ENCODE peak calls at places on chromosomes 3 and 15, in four cellular contexts. One of them, this sample, is unnamed.

GRCh38 chr15:38878946-38879345 is 314.3 kb upstream of the RASGRP1 start:
- DNase-seq in OCI-LY7: no peak
- DNase-seq in AG10803: no peak
- DNase-seq in HFF-Myc: no peak
- DNase-seq in this sample: no peak

GRCh38 chr15:66789029-66790025 is 87.3 kb downstream of the SMAD6 start:
- DNase-seq in OCI-LY7: peak
- DNase-seq in AG10803: peak
- DNase-seq in HFF-Myc: peak
- DNase-seq in this sample: no peak

GRCh38 chr15:101183226-101183925 is 68.5 kb downstream of the CHSY1 start:
- DNase-seq in OCI-LY7: no peak
- DNase-seq in AG10803: no peak
- DNase-seq in HFF-Myc: no peak
- DNase-seq in this sample: no peak

GRCh38 chr3:150528359-150528797 is 17.9 kb downstream of the SERP1 start:
- DNase-seq in OCI-LY7: peak
- DNase-seq in AG10803: peak
- DNase-seq in HFF-Myc: no peak
- DNase-seq in this sample: no peak

GRCh38 chr15:93223803-93224202 is 134.8 kb upstream of the RGMA start:
- DNase-seq in OCI-LY7: no peak
- DNase-seq in AG10803: no peak
- DNase-seq in HFF-Myc: no peak
- DNase-seq in this sample: no peak

GRCh38 chr3:172913911-172914730 is 163.6 kb downstream of the ECT2 start:
- DNase-seq in OCI-LY7: no peak
- DNase-seq in AG10803: no peak
- DNase-seq in HFF-Myc: no peak
- DNase-seq in this sample: no peak

GRCh38 chr15:97600190-97600589 is 360.3 kb upstream of the ARRDC4 start:
- DNase-seq in OCI-LY7: no peak
- DNase-seq in AG10803: no peak
- DNase-seq in HFF-Myc: no peak
- DNase-seq in this sample: no peak

GRCh38 chr15:52529289-52529929 is 729 bp upstream of the MYO5A start:
- DNase-seq in OCI-LY7: peak
- DNase-seq in AG10803: no peak
- DNase-seq in HFF-Myc: no peak
- DNase-seq in this sample: no peak

GRCh38 chr3:24013843-24014242 is 68.8 kb downstream of the NR1D2 start:
- DNase-seq in OCI-LY7: no peak
- DNase-seq in AG10803: no peak
- DNase-seq in HFF-Myc: no peak
- DNase-seq in this sample: no peak

GRCh38 chr15:58690703-58691102 is 58.8 kb downstream of the ADAM10 start:
- DNase-seq in OCI-LY7: peak
- DNase-seq in AG10803: no peak
- DNase-seq in HFF-Myc: no peak
- DNase-seq in this sample: no peak

GRCh38 chr3:157134620-157135191 is 25.2 kb downstream of the CCNL1 start:
- DNase-seq in OCI-LY7: no peak
- DNase-seq in AG10803: peak
- DNase-seq in HFF-Myc: no peak
- DNase-seq in this sample: no peak

GRCh38 chr15:67100808-67101581 is 35.6 kb downstream of the SMAD3 start:
- DNase-seq in OCI-LY7: peak
- DNase-seq in AG10803: no peak
- DNase-seq in HFF-Myc: no peak
- DNase-seq in this sample: no peak

GRCh38 chr15:81316267-81316666 is 7.7 kb downstream of the STARD5 start:
- DNase-seq in OCI-LY7: no peak
- DNase-seq in AG10803: no peak
- DNase-seq in HFF-Myc: no peak
- DNase-seq in this sample: no peak

GRCh38 chr3:13620776-13621365 is 71.9 kb downstream of the FBLN2 start:
- DNase-seq in OCI-LY7: no peak
- DNase-seq in AG10803: no peak
- DNase-seq in HFF-Myc: no peak
- DNase-seq in this sample: no peak

GRCh38 chr3:101182734-101183133 is 137.6 kb downstream of the IMPG2 start:
- DNase-seq in OCI-LY7: no peak
- DNase-seq in AG10803: peak
- DNase-seq in HFF-Myc: no peak
- DNase-seq in this sample: no peak

GRCh38 chr3:15778332-15778858 is 19.4 kb downstream of the ANKRD28 start:
- DNase-seq in OCI-LY7: no peak
- DNase-seq in AG10803: no peak
- DNase-seq in HFF-Myc: no peak
- DNase-seq in this sample: no peak

GRCh38 chr3:126348308-126348920 is 8.8 kb downstream of the KLF15 start:
- DNase-seq in OCI-LY7: no peak
- DNase-seq in AG10803: no peak
- DNase-seq in HFF-Myc: no peak
- DNase-seq in this sample: no peak

GRCh38 chr15:55899537-55899936 is 93.9 kb downstream of the NEDD4 start:
- DNase-seq in OCI-LY7: no peak
- DNase-seq in AG10803: no peak
- DNase-seq in HFF-Myc: no peak
- DNase-seq in this sample: no peak

GRCh38 chr3:48756640-48757039 is 39.6 kb upstream of the IP6K2 start:
- DNase-seq in OCI-LY7: no peak
- DNase-seq in AG10803: no peak
- DNase-seq in HFF-Myc: no peak
- DNase-seq in this sample: no peak
- H3K4me3 ChIP-seq in OCI-LY7: no peak
- H3K4me3 ChIP-seq in AG10803: no peak
- H3K4me3 ChIP-seq in HFF-Myc: no peak
- H3K4me3 ChIP-seq in this sample: no peak

GRCh38 chr3:194830978-194831377 is 145.3 kb downstream of the FAM43A start:
- DNase-seq in OCI-LY7: no peak
- DNase-seq in AG10803: no peak
- DNase-seq in HFF-Myc: no peak
- DNase-seq in this sample: no peak
- H3K4me3 ChIP-seq in OCI-LY7: no peak
- H3K4me3 ChIP-seq in AG10803: no peak
- H3K4me3 ChIP-seq in HFF-Myc: no peak
- H3K4me3 ChIP-seq in this sample: no peak

DNA sequence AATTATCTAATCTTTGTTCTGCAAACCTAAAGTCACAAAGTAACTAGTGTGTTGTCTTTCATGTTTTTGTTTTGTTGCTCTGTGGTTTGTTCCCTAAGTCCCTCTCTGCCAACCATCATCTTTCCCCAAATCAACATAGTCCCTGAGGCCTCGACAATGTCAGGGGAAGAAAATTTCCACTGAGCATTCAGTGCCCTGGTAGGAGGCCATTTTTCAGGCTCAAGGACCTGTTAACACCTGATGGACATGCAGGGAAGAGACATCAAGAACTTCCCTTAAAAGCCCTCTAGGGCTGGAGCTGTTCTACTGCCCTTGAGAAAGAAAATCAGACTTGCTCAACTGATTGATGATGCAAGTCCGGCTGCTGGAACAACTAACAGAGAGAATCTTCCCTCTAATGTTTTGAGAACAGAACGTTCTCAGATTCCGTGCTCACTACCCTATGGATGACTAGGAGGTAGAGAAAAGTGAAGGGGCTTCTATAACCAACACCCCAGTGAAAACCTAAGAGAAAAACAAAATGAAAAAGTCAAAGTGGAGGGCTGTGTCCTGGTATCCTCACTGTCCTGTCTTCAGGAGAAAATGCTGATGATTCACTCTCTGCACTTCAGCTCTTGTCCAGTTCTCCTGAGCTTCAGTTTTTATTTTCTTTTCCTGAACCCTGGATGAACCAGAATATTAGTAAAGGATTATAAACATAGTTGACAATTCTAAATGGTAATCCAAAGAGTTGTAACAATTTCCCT is 373.1 kb downstream of the FOXP1 start:
- DNase-seq in OCI-LY7: no peak
- DNase-seq in AG10803: peak
- DNase-seq in HFF-Myc: no peak
- DNase-seq in this sample: no peak
- H3K4me3 ChIP-seq in OCI-LY7: no peak
- H3K4me3 ChIP-seq in AG10803: no peak
- H3K4me3 ChIP-seq in HFF-Myc: no peak
- H3K4me3 ChIP-seq in this sample: no peak

GRCh38 chr15:63946524-63947065 is 99.7 kb downstream of the DAPK2 start:
- DNase-seq in OCI-LY7: no peak
- DNase-seq in AG10803: no peak
- DNase-seq in HFF-Myc: no peak
- DNase-seq in this sample: no peak

GRCh38 chr15:63948971-63949370 is 97.3 kb downstream of the DAPK2 start:
- DNase-seq in OCI-LY7: no peak
- DNase-seq in AG10803: no peak
- DNase-seq in HFF-Myc: no peak
- DNase-seq in this sample: no peak

GRCh38 chr15:63948436-63948835 is 97.8 kb downstream of the DAPK2 start:
- DNase-seq in OCI-LY7: no peak
- DNase-seq in AG10803: no peak
- DNase-seq in HFF-Myc: no peak
- DNase-seq in this sample: no peak

GRCh38 chr15:63945838-63946298 is 100.4 kb downstream of the DAPK2 start:
- DNase-seq in OCI-LY7: no peak
- DNase-seq in AG10803: no peak
- DNase-seq in HFF-Myc: no peak
- DNase-seq in this sample: no peak

GRCh38 chr15:63947228-63947627 is 99.1 kb downstream of the DAPK2 start:
- DNase-seq in OCI-LY7: no peak
- DNase-seq in AG10803: no peak
- DNase-seq in HFF-Myc: no peak
- DNase-seq in this sample: no peak
- H3K4me3 ChIP-seq in OCI-LY7: no peak
- H3K4me3 ChIP-seq in AG10803: no peak
- H3K4me3 ChIP-seq in HFF-Myc: no peak
- H3K4me3 ChIP-seq in this sample: no peak

GRCh38 chr15:43517354-43518072 is at the start of gene MAP1A:
- DNase-seq in OCI-LY7: peak
- DNase-seq in AG10803: peak
- DNase-seq in HFF-Myc: no peak
- DNase-seq in this sample: no peak

GRCh38 chr15:43516801-43517353 is 531 bp upstream of the MAP1A start:
- DNase-seq in OCI-LY7: no peak
- DNase-seq in AG10803: peak
- DNase-seq in HFF-Myc: no peak
- DNase-seq in this sample: no peak

GRCh38 chr15:43515731-43516130 is 1.7 kb upstream of the MAP1A start:
- DNase-seq in OCI-LY7: no peak
- DNase-seq in AG10803: no peak
- DNase-seq in HFF-Myc: no peak
- DNase-seq in this sample: no peak

GRCh38 chr15:43514241-43515057 is 3.0 kb upstream of the MAP1A start:
- DNase-seq in OCI-LY7: peak
- DNase-seq in AG10803: peak
- DNase-seq in HFF-Myc: no peak
- DNase-seq in this sample: no peak

DNA sequence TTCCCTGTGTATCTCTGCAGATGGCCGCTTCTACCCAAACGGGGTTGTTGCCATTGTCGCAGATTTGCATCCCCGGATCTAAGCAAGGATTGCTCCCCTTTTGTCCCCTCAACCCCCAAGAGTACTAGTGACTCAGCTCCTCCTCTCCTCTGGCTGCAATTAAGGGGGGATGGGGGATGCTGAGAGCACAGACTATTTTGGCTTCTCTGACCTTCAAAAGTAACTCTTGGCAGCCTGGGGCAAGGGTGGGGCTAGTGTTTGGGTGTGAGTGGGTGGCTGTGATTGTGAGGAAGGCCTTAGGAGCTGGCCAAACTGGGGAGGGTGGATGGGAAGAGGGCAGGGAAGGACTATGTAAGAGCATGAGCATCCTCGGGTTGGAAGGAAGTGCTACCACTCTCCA is 1.2 kb upstream of the MAP1A start:
- DNase-seq in OCI-LY7: no peak
- DNase-seq in AG10803: peak
- DNase-seq in HFF-Myc: no peak
- DNase-seq in this sample: no peak
- H3K4me3 ChIP-seq in OCI-LY7: no peak
- H3K4me3 ChIP-seq in AG10803: peak
- H3K4me3 ChIP-seq in HFF-Myc: no peak
- H3K4me3 ChIP-seq in this sample: no peak

GRCh38 chr15:62462721-62463120 is 297.6 kb upstream of the C2CD4B start:
- DNase-seq in OCI-LY7: no peak
- DNase-seq in AG10803: peak
- DNase-seq in HFF-Myc: no peak
- DNase-seq in this sample: no peak
- H3K4me3 ChIP-seq in OCI-LY7: no peak
- H3K4me3 ChIP-seq in AG10803: no peak
- H3K4me3 ChIP-seq in HFF-Myc: no peak
- H3K4me3 ChIP-seq in this sample: no peak

GRCh38 chr3:184811663-184811998 is 335 bp upstream of the VPS8 start:
- DNase-seq in OCI-LY7: no peak
- DNase-seq in AG10803: no peak
- DNase-seq in HFF-Myc: no peak
- DNase-seq in this sample: no peak
- H3K4me3 ChIP-seq in OCI-LY7: peak
- H3K4me3 ChIP-seq in AG10803: peak
- H3K4me3 ChIP-seq in HFF-Myc: peak
- H3K4me3 ChIP-seq in this sample: peak

DNA sequence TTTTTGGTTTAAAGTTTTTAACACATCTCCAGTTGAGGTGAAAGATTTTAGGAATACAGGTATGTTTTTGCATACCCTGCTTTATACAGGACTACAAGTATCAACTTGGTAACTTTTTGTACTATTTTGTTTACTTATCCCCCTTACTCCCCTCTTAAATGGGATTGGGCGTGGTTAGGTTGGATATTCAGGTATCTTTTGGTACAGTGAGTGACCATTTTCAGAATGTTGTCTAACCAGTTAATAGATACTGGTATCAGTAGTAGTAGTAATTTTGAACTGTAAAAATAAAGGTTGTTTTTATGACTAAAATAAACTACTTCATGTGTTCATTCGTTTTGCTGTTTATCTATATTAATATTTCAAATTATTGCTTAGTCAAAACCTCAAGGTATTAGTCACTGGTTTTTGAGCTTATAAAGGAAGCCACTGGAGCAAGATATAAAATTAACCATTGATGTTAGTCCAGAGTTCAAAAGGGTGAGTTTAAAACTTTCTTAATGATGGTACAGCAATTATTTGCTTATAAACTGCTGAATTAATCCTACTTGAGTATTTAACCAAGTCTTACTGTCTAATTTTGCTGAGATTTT is 3.3 kb downstream of the MME start:
- DNase-seq in OCI-LY7: no peak
- DNase-seq in AG10803: no peak
- DNase-seq in HFF-Myc: no peak
- DNase-seq in this sample: no peak
- H3K4me3 ChIP-seq in OCI-LY7: peak
- H3K4me3 ChIP-seq in AG10803: no peak
- H3K4me3 ChIP-seq in HFF-Myc: peak
- H3K4me3 ChIP-seq in this sample: no peak

This sample was measured in retinal pigment epithelial cell.